ENCODE peak calls at places on chromosomes 7 and 10, in six cellular contexts. E is coronary artery, T is HCT116, W is MV-4-11, O is fibroblast of pulmonary artery, G is C1 segment of cervical spinal cord. J is an unnamed sample.
A peak's percentile ranks its signal among the peaks of the same experiment; 100 is the strongest.

GRCh38 chr10:58950618-58951017 is 225.8 kb upstream of the PHYHIPL start:
- DNase-seq in E (no peak), T (peak; percentile 12), W (no peak), O (no peak), G (no peak), J (no peak)

GRCh38 chr7:44466300-44467216 is 23.9 kb downstream of the NUDCD3 start:
- DNase-seq in E (no peak), T (no peak), W (no peak), O (peak; percentile 54), G (no peak), J (no peak)

GRCh38 chr10:90806677-90807076 is 51.2 kb downstream of the HTR7 start:
- DNase-seq in E (no peak), T (no peak), W (no peak), O (no peak), G (no peak), J (no peak)

GRCh38 chr7:148882668-148883232 is 1.3 kb downstream of the EZH2 start:
- DNase-seq in E (no peak), T (no peak), W (no peak), O (peak; percentile 7), G (no peak), J (no peak)

GRCh38 chr10:74244097-74244685 is 93.2 kb downstream of the ADK start:
- DNase-seq in E (no peak), T (peak; percentile 42), W (peak; percentile 4), O (peak; percentile 83), G (no peak), J (no peak)

GRCh38 chr7:101983147-101983811 is 165.9 kb downstream of the CUX1 start:
- DNase-seq in E (no peak), T (no peak), W (no peak), O (no peak), G (no peak), J (no peak)

GRCh38 chr10:16717617-16718395 is 99.4 kb downstream of the RSU1 start:
- DNase-seq in E (no peak), T (no peak), W (peak; percentile 94), O (peak; percentile 73), G (no peak), J (no peak)

GRCh38 chr10:988667-989545 is 672 bp downstream of the GTPBP4 start:
- DNase-seq in E (peak; percentile 57), T (no peak), W (no peak), O (no peak), G (no peak), J (no peak)

GRCh38 chr7:1741751-1742554 is 71.9 kb downstream of the ELFN1 start:
- DNase-seq in E (no peak), T (peak; percentile 66), W (no peak), O (no peak), G (no peak), J (no peak)

GRCh38 chr10:100531761-100532160 is 2.1 kb upstream of the NDUFB8 start:
- DNase-seq in E (no peak), T (no peak), W (peak; percentile 36), O (no peak), G (no peak), J (no peak)

GRCh38 chr7:154853063-154853726 is 149.7 kb downstream of the PAXIP1 start:
- DNase-seq in E (no peak), T (no peak), W (no peak), O (no peak), G (no peak), J (no peak)

GRCh38 chr10:91313761-91314520 is 93.5 kb downstream of the PCGF5 start:
- DNase-seq in E (no peak), T (no peak), W (no peak), O (peak; percentile 85), G (no peak), J (no peak)

GRCh38 chr10:130573446-130573845 is 437.3 kb downstream of the GLRX3 start:
- DNase-seq in E (no peak), T (no peak), W (no peak), O (no peak), G (no peak), J (no peak)

GRCh38 chr7:151429555-151430331 is 10.2 kb downstream of the CRYGN start:
- DNase-seq in E (no peak), T (no peak), W (no peak), O (no peak), G (no peak), J (no peak)

GRCh38 chr10:17386616-17387075 is 67.7 kb downstream of the ST8SIA6 start:
- DNase-seq in E (no peak), T (no peak), W (no peak), O (peak; percentile 17), G (no peak), J (no peak)

GRCh38 chr10:119257894-119258293 is 50.5 kb downstream of the GRK5 start:
- DNase-seq in E (no peak), T (no peak), W (no peak), O (peak; percentile 48), G (no peak), J (no peak)

GRCh38 chr7:30476401-30477145 is 2.0 kb downstream of the NOD1 start:
- DNase-seq in E (no peak), T (no peak), W (peak; percentile 85), O (peak; percentile 51), G (no peak), J (no peak)